ENCODE peak calls at places on chromosomes 6 and 20, in ten cellular contexts. M is uterus; L is hypothalamus; J is activated CD8-positive, alpha-beta memory T cell treated with anti-CD3 and anti-CD28 coated beads, Interleukin-2, amount 50 U/mL, for 4 hours; H is heart left ventricle; N is A549; S is NCI-H1694 treated with DMSO at 0.1 percent for 48 hours; C is T-cell; B is stimulated activated naive CD4-positive, alpha-beta T cell; V is GM19239. D is an unnamed sample.

GRCh38 chr20:20692587-20692986 is 19.9 kb downstream of the RALGAPA2 start:
- DNase-seq in N (no peak), H (no peak), S (no peak), V (no peak), L (no peak), J (no peak), C (no peak), M (no peak), B (no peak), D (no peak)

GRCh38 chr20:21808863-21809664 is 103.6 kb downstream of the PAX1 start:
- DNase-seq in N (peak), V (peak), H (peak), S (peak), C (peak), M (no peak), B (no peak), L (no peak), J (peak), D (peak)

GRCh38 chr20:16929756-16930155 is 181.6 kb downstream of the OTOR start:
- DNase-seq in S (no peak), M (no peak), L (no peak), V (no peak), J (no peak), H (no peak), B (no peak), N (no peak), C (no peak), D (no peak)

GRCh38 chr6:34234667-34235604 is 1.7 kb upstream of the HMGA1 start:
- DNase-seq in N (no peak), V (no peak), L (no peak), S (no peak), B (peak), H (peak), M (no peak), J (peak), C (no peak), D (no peak)

GRCh38 chr6:169752074-169752623 is 727 bp downstream of the ERMARD start:
- DNase-seq in B (peak), H (no peak), V (no peak), L (no peak), S (no peak), C (no peak), N (no peak), J (no peak), M (no peak), D (no peak)

GRCh38 chr6:144723431-144723830 is 438.3 kb downstream of the UTRN start:
- DNase-seq in J (no peak), M (no peak), V (no peak), C (no peak), N (no peak), B (no peak), L (no peak), H (no peak), S (no peak), D (no peak)

GRCh38 chr6:135423649-135424128 is 73.9 kb downstream of the AHI1 start:
- DNase-seq in V (peak), C (no peak), M (no peak), N (peak), L (no peak), S (peak), H (no peak), J (no peak), B (no peak), D (no peak)

GRCh38 chr6:2792330-2792729 is 27.1 kb downstream of the WRNIP1 start:
- DNase-seq in C (no peak), B (no peak), M (no peak), V (no peak), H (no peak), N (no peak), L (no peak), J (no peak), S (no peak), D (no peak)

GRCh38 chr20:1108437-1108920 is 9.9 kb upstream of the PSMF1 start:
- DNase-seq in S (peak), V (peak), B (peak), H (peak), C (peak), L (no peak), M (peak), J (peak), N (peak), D (peak)

GRCh38 chr6:134447883-134448387 is 130.0 kb upstream of the SGK1 start:
- DNase-seq in C (no peak), H (no peak), N (no peak), J (no peak), V (no peak), B (no peak), L (no peak), S (no peak), M (no peak), D (no peak)

GRCh38 chr6:44504321-44504761 is 116.8 kb downstream of the CDC5L start:
- DNase-seq in S (no peak), V (no peak), L (no peak), M (no peak), B (no peak), C (no peak), N (no peak), H (no peak), J (no peak), D (no peak)

GRCh38 chr20:50992336-50992732 is 30.6 kb downstream of the KCNG1 start:
- DNase-seq in S (no peak), C (no peak), V (no peak), B (no peak), L (no peak), M (no peak), J (no peak), N (no peak), H (no peak), D (no peak)

GRCh38 chr6:54786154-54786553 is 60.4 kb upstream of the FAM83B start:
- DNase-seq in S (no peak), B (no peak), J (no peak), C (no peak), L (no peak), M (no peak), V (no peak), N (no peak), H (no peak), D (no peak)

GRCh38 chr6:15608406-15608805 is 54.4 kb downstream of the DTNBP1 start:
- DNase-seq in H (peak), L (no peak), B (no peak), V (no peak), J (no peak), C (no peak), S (no peak), M (no peak), N (peak), D (no peak)

GRCh38 chr6:103677290-103677689 is 1182.4 kb downstream of the HACE1 start:
- DNase-seq in N (no peak), V (no peak), J (no peak), M (no peak), C (no peak), L (no peak), H (no peak), S (no peak), B (no peak), D (peak)

GRCh38 chr6:40371095-40371494 is 216.1 kb downstream of the LRFN2 start:
- DNase-seq in L (no peak), B (no peak), J (no peak), V (no peak), S (no peak), H (no peak), M (no peak), C (no peak), N (no peak), D (no peak)

GRCh38 chr6:56570434-56571359 is 72.0 kb downstream of the DST start:
- DNase-seq in L (no peak), H (no peak), J (no peak), C (no peak), V (peak), N (peak), M (no peak), S (peak), B (no peak), D (no peak)

GRCh38 chr6:158669145-158670035 is 19.5 kb downstream of the SYTL3 start:
- DNase-seq in C (no peak), H (no peak), N (no peak), J (no peak), M (no peak), B (no peak), V (no peak), S (no peak), L (no peak), D (peak)

GRCh38 chr6:1820165-1820564 is 210.4 kb downstream of the FOXC1 start:
- DNase-seq in S (no peak), N (no peak), B (no peak), M (no peak), J (no peak), H (no peak), C (no peak), V (no peak), L (no peak), D (no peak)

GRCh38 chr6:111483736-111484654 is 977 bp upstream of the REV3L start:
- DNase-seq in S (peak), M (peak), L (peak), B (peak), H (peak), V (peak), N (peak), J (peak), C (peak), D (peak)

GRCh38 chr20:46998497-46999190 is 104.0 kb downstream of the EYA2 start:
- DNase-seq in V (no peak), B (no peak), H (no peak), N (no peak), C (no peak), S (no peak), J (no peak), M (no peak), L (no peak), D (no peak)

GRCh38 chr6:166707045-166707444 is 80.0 kb upstream of the RPS6KA2 start:
- DNase-seq in M (no peak), C (no peak), L (no peak), S (no peak), N (peak), J (no peak), H (peak), B (no peak), V (peak), D (peak)

GRCh38 chr6:170094686-170095272 is 196.1 kb downstream of the DLL1 start:
- DNase-seq in C (no peak), S (no peak), H (no peak), N (no peak), V (no peak), J (no peak), M (peak), L (no peak), B (no peak), D (peak)

GRCh38 chr6:170102582-170103481 is 188.0 kb downstream of the DLL1 start:
- DNase-seq in N (no peak), C (no peak), M (peak), L (no peak), J (no peak), H (peak), B (no peak), V (no peak), S (no peak), D (peak)

GRCh38 chr20:57108218-57108617 is 158.2 kb downstream of the BMP7 start:
- DNase-seq in S (no peak), L (no peak), J (no peak), M (no peak), C (no peak), B (no peak), N (no peak), H (no peak), V (no peak), D (no peak)

GRCh38 chr20:24742436-24742835 is 206.6 kb upstream of the CST7 start:
- DNase-seq in M (no peak), J (no peak), B (no peak), V (no peak), C (no peak), L (no peak), H (no peak), N (no peak), S (no peak), D (no peak)

GRCh38 chr20:37841991-37842390 is 60.9 kb upstream of the VSTM2L start:
- DNase-seq in S (no peak), N (no peak), H (no peak), B (no peak), J (no peak), L (no peak), M (no peak), V (no peak), C (no peak), D (no peak)

GRCh38 chr20:5539656-5540055 is 210.5 kb upstream of the SHLD1 start:
- DNase-seq in M (no peak), S (no peak), C (no peak), V (no peak), L (no peak), B (no peak), J (no peak), N (no peak), H (no peak), D (no peak)

GRCh38 chr6:130424704-130425103 is 58.9 kb downstream of the TMEM200A start:
- DNase-seq in J (no peak), S (no peak), C (no peak), N (no peak), V (no peak), B (no peak), M (no peak), L (no peak), H (no peak), D (no peak)

GRCh38 chr6:127897437-127897836 is 3.4 kb downstream of the THEMIS start:
- DNase-seq in L (no peak), S (no peak), C (no peak), J (no peak), B (no peak), N (no peak), M (no peak), H (no peak), V (no peak), D (no peak)

GRCh38 chr6:3293271-3294155 is 34.8 kb downstream of the PSMG4 start:
- DNase-seq in M (no peak), S (no peak), B (no peak), V (no peak), J (no peak), L (no peak), N (no peak), H (no peak), C (no peak), D (peak)

D was measured in aorta.